ENCODE peak calls at places on chromosome 16, in eight cellular contexts. R is heart left ventricle; I is foreskin fibroblast; V is CD8-positive, alpha-beta T cell; E is GM12865; L is OCI-LY7; W is ovary; X is PC-9. K is an unnamed sample.

GRCh38 chr16:62253926-62254325 is 217.7 kb upstream of the CDH8 start:
- DNase-seq in V (no peak), R (no peak), X (no peak), W (no peak), E (no peak), I (no peak), L (no peak), K (no peak)

GRCh38 chr16:53372942-53373871 is 61.1 kb upstream of the RBL2 start:
- DNase-seq in L (no peak), V (peak; percentile 60), X (peak; percentile 88), W (no peak), I (peak; percentile 1), R (peak; percentile 36), E (peak; percentile 26), K (no peak)

GRCh38 chr16:55386534-55387296 is 62.7 kb downstream of the IRX6 start:
- DNase-seq in L (no peak), V (no peak), E (no peak), R (no peak), X (no peak), W (no peak), I (no peak), K (no peak)

GRCh38 chr16:58829096-58829495 is 95.0 kb upstream of the GOT2 start:
- DNase-seq in W (no peak), V (no peak), E (no peak), X (no peak), R (no peak), I (no peak), L (no peak), K (no peak)

GRCh38 chr16:49463529-49463928 is 89.9 kb downstream of the C16orf78 start:
- DNase-seq in X (no peak), E (peak; percentile 89), V (peak; percentile 55), W (no peak), L (peak; percentile 94), R (peak; percentile 14), I (no peak), K (no peak)

GRCh38 chr16:48906076-48906475 is 296.1 kb upstream of the N4BP1 start:
- DNase-seq in W (no peak), R (no peak), V (no peak), I (no peak), X (no peak), L (no peak), E (no peak), K (no peak)

GRCh38 chr16:23597003-23597756 is 1.1 kb upstream of the NDUFAB1 start:
- DNase-seq in R (no peak), E (peak; percentile 69), L (peak; percentile 83), W (no peak), I (peak; percentile 26), X (no peak), V (no peak), K (no peak)

GRCh38 chr16:73016488-73016830 is 31.5 kb downstream of the ZFHX3 start:
- DNase-seq in I (no peak), V (no peak), L (no peak), E (peak; percentile 77), X (no peak), W (no peak), R (no peak), K (no peak)

GRCh38 chr16:85199880-85200279 is 87.6 kb upstream of the CIBAR2 start:
- DNase-seq in L (no peak), W (no peak), E (no peak), I (no peak), R (no peak), V (no peak), X (no peak), K (no peak)
- H3K4me3 ChIP-seq in L (no peak overlapping the region), W (no peak overlapping the region), E (no peak overlapping the region), I (no peak overlapping the region), R (no peak overlapping the region), V (no peak overlapping the region), X (no peak overlapping the region), K (no peak overlapping the region)

GRCh38 chr16:17467923-17468540 is 2.7 kb downstream of the XYLT1 start:
- DNase-seq in E (peak; percentile 53), W (peak; percentile 77), L (peak; percentile 63), X (no peak), I (peak; percentile 86), V (no peak), R (peak; percentile 65), K (peak; percentile 85)
- H3K4me3 ChIP-seq in E (no peak overlapping the region), W (peak overlapping the region; percentile 70), L (peak overlapping the region; percentile 94), X (no peak overlapping the region), I (peak overlapping the region; percentile 61), V (no peak overlapping the region), R (no peak overlapping the region), K (peak overlapping the region; percentile 75)

GRCh38 chr16:3861808-3862451 is 18.6 kb downstream of the CREBBP start:
- DNase-seq in E (no peak), R (no peak), L (no peak), V (no peak), W (no peak), I (peak; percentile 71), X (no peak), K (no peak)
- H3K4me3 ChIP-seq in E (no peak overlapping the region), R (no peak overlapping the region), L (no peak overlapping the region), V (no peak overlapping the region), W (no peak overlapping the region), I (no peak overlapping the region), X (no peak overlapping the region), K (no peak overlapping the region)

DNA sequence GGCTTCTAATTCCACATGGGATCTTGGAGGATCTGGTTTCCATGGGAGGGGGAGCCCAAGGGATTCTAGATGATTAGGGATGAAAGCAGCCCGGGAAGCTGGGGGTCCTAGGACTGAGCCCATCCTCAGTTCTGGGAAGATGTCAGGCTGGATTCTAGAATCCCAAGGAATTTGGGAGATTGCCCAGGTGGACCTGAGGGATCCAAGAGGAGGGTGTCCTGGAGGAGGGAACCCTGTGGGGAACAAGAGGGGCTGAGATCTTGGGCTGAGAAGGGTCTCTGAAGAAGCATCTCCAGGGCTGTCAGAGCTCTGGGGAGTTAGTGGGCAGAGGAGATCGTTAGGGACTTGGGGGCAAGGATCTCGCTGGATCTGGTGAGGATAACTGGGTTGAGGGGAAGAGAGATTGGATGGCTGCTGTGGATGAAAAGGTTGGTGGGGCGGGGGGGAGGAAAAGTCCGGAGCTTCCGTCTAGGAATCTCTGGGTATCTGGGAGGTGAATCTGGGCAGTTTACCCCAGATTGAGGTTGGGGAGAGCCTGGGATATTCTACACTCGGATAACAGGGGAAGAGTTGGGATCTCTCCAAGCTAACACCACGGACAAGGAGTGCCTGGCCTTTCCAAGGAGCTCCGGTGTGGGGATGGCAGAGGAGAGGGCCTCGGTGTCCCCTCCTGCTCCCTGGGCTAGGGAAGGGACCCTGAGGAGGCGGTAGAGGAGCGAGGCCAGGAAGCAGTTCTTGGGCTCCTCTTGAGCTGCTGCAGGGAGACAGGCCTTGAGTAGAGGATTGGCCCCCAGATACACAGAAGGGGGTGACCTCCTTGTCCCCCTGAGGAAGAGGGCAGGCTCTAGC is 1.6 kb downstream of the FBXL19 start:
- DNase-seq in X (no peak), W (no peak), I (no peak), V (no peak), L (no peak), R (no peak), E (no peak), K (peak; percentile 9)
- H3K4me3 ChIP-seq in X (peak overlapping the region; percentile 83), W (peak overlapping the region; percentile 84), I (peak overlapping the region; percentile 72), V (no peak overlapping the region), L (peak overlapping the region; percentile 74), R (peak overlapping the region; percentile 55), E (peak overlapping the region; percentile 90), K (peak overlapping the region; percentile 78)